ENCODE peak calls at places on chromosomes 2 and 18, in seven cellular contexts. One of them, this sample, is unnamed. For H3K9me3, the result is how much of the 10 kb centered on the place peaks cover.

GRCh38 chr2:209614630-209615369 is 156.8 kb upstream of the UNC80 start:
- DNase-seq in tibial artery: no peak
- DNase-seq in tibial nerve: no peak
- DNase-seq in SK-N-SH: no peak
- DNase-seq in heart right ventricle: no peak
- DNase-seq in cardiac muscle cell: no peak
- DNase-seq in Peyer's patch: no peak
- DNase-seq in this sample: no peak

GRCh38 chr18:23967321-23968089 is 47.0 kb upstream of the TTC39C start:
- DNase-seq in tibial artery: no peak
- DNase-seq in tibial nerve: no peak
- DNase-seq in SK-N-SH: no peak
- DNase-seq in heart right ventricle: no peak
- DNase-seq in cardiac muscle cell: no peak
- DNase-seq in Peyer's patch: no peak
- DNase-seq in this sample: peak

GRCh38 chr2:11515441-11516071 is 18.3 kb upstream of the GREB1 start:
- DNase-seq in tibial artery: no peak
- DNase-seq in tibial nerve: no peak
- DNase-seq in SK-N-SH: no peak
- DNase-seq in heart right ventricle: no peak
- DNase-seq in cardiac muscle cell: no peak
- DNase-seq in Peyer's patch: no peak
- DNase-seq in this sample: no peak

GRCh38 chr2:232325324-232326273 is 53.0 kb upstream of the ALPP start:
- DNase-seq in tibial artery: peak
- DNase-seq in tibial nerve: no peak
- DNase-seq in SK-N-SH: peak
- DNase-seq in heart right ventricle: peak
- DNase-seq in cardiac muscle cell: peak
- DNase-seq in Peyer's patch: peak
- DNase-seq in this sample: no peak

GRCh38 chr2:129748250-129748649 is 231.2 kb upstream of the RAB6C start:
- DNase-seq in tibial artery: no peak
- DNase-seq in tibial nerve: no peak
- DNase-seq in SK-N-SH: no peak
- DNase-seq in heart right ventricle: no peak
- DNase-seq in cardiac muscle cell: no peak
- DNase-seq in Peyer's patch: no peak
- DNase-seq in this sample: no peak

GRCh38 chr2:220556658-220557057 is 929.2 kb downstream of the SLC4A3 start:
- DNase-seq in tibial artery: no peak
- DNase-seq in tibial nerve: no peak
- DNase-seq in SK-N-SH: no peak
- DNase-seq in heart right ventricle: no peak
- DNase-seq in cardiac muscle cell: peak
- DNase-seq in Peyer's patch: no peak
- DNase-seq in this sample: no peak

GRCh38 chr2:176160251-176161040 is 3.3 kb downstream of the HOXD3 start:
- DNase-seq in tibial artery: no peak
- DNase-seq in tibial nerve: no peak
- DNase-seq in SK-N-SH: no peak
- DNase-seq in heart right ventricle: no peak
- DNase-seq in cardiac muscle cell: no peak
- DNase-seq in Peyer's patch: peak
- DNase-seq in this sample: no peak

GRCh38 chr18:63316612-63317555 is 2.7 kb downstream of the BCL2 start:
- DNase-seq in tibial artery: no peak
- DNase-seq in tibial nerve: no peak
- DNase-seq in SK-N-SH: no peak
- DNase-seq in heart right ventricle: no peak
- DNase-seq in cardiac muscle cell: no peak
- DNase-seq in Peyer's patch: no peak
- DNase-seq in this sample: no peak

GRCh38 chr2:219178377-219179175 is 501 bp downstream of the RETREG2 start:
- DNase-seq in tibial artery: no peak
- DNase-seq in tibial nerve: peak
- DNase-seq in SK-N-SH: peak
- DNase-seq in heart right ventricle: peak
- DNase-seq in cardiac muscle cell: peak
- DNase-seq in Peyer's patch: no peak
- DNase-seq in this sample: peak

GRCh38 chr18:45871655-45872054 is 46.2 kb downstream of the SIGLEC15 start:
- DNase-seq in tibial artery: no peak
- DNase-seq in tibial nerve: no peak
- DNase-seq in SK-N-SH: no peak
- DNase-seq in heart right ventricle: no peak
- DNase-seq in cardiac muscle cell: peak
- DNase-seq in Peyer's patch: no peak
- DNase-seq in this sample: no peak

GRCh38 chr2:36485521-36485920 is 112.4 kb downstream of the FEZ2 start:
- DNase-seq in tibial artery: no peak
- DNase-seq in tibial nerve: no peak
- DNase-seq in SK-N-SH: no peak
- DNase-seq in heart right ventricle: peak
- DNase-seq in cardiac muscle cell: peak
- DNase-seq in Peyer's patch: no peak
- DNase-seq in this sample: no peak

GRCh38 chr18:2444201-2444875 is 127.0 kb downstream of the METTL4 start:
- DNase-seq in tibial artery: no peak
- DNase-seq in tibial nerve: no peak
- DNase-seq in SK-N-SH: no peak
- DNase-seq in heart right ventricle: no peak
- DNase-seq in cardiac muscle cell: peak
- DNase-seq in Peyer's patch: no peak
- DNase-seq in this sample: no peak

GRCh38 chr18:2442006-2442405 is 129.3 kb downstream of the METTL4 start:
- DNase-seq in tibial artery: no peak
- DNase-seq in tibial nerve: no peak
- DNase-seq in SK-N-SH: no peak
- DNase-seq in heart right ventricle: no peak
- DNase-seq in cardiac muscle cell: peak
- DNase-seq in Peyer's patch: no peak
- DNase-seq in this sample: no peak

GRCh38 chr18:2448565-2449151 is 122.6 kb downstream of the METTL4 start:
- DNase-seq in tibial artery: no peak
- DNase-seq in tibial nerve: no peak
- DNase-seq in SK-N-SH: no peak
- DNase-seq in heart right ventricle: no peak
- DNase-seq in cardiac muscle cell: peak
- DNase-seq in Peyer's patch: no peak
- DNase-seq in this sample: no peak

GRCh38 chr18:2441544-2441943 is 129.8 kb downstream of the METTL4 start:
- DNase-seq in tibial artery: no peak
- DNase-seq in tibial nerve: no peak
- DNase-seq in SK-N-SH: no peak
- DNase-seq in heart right ventricle: no peak
- DNase-seq in cardiac muscle cell: no peak
- DNase-seq in Peyer's patch: no peak
- DNase-seq in this sample: no peak

DNA sequence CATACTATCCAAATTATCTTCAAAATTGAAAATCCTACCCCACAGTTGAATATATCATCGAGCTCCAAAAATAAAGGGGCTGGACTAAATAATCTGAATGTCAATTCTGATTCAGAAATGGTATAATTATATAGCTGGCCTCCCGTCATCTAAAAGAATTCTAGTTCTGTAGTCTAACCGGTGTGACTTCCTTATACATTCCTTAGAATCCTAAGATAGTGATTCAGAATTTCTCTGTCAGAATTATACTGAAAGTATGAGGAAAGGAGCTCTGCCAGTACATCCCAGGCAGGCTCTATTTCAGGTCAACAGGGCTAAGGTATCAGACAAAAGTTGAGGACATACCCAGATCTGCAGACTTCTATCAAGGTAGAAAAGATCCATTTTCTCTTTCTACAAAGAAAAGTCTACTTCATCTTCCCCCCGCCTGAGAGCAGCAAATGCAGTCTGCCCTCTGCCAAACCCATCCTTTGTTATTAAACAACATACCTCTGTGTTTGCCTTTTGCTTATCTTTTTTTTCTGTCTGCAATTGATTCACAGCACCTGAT is 128.5 kb downstream of the METTL4 start:
- DNase-seq in tibial artery: no peak
- DNase-seq in tibial nerve: no peak
- DNase-seq in SK-N-SH: no peak
- DNase-seq in heart right ventricle: no peak
- DNase-seq in cardiac muscle cell: peak
- DNase-seq in Peyer's patch: no peak
- DNase-seq in this sample: no peak
- H3K9me3 ChIP-seq in tibial artery: under half
- H3K9me3 ChIP-seq in tibial nerve: under half
- H3K9me3 ChIP-seq in SK-N-SH: under half
- H3K9me3 ChIP-seq in heart right ventricle: under half
- H3K9me3 ChIP-seq in cardiac muscle cell: under half
- H3K9me3 ChIP-seq in Peyer's patch: under half
- H3K9me3 ChIP-seq in this sample: under half

DNA sequence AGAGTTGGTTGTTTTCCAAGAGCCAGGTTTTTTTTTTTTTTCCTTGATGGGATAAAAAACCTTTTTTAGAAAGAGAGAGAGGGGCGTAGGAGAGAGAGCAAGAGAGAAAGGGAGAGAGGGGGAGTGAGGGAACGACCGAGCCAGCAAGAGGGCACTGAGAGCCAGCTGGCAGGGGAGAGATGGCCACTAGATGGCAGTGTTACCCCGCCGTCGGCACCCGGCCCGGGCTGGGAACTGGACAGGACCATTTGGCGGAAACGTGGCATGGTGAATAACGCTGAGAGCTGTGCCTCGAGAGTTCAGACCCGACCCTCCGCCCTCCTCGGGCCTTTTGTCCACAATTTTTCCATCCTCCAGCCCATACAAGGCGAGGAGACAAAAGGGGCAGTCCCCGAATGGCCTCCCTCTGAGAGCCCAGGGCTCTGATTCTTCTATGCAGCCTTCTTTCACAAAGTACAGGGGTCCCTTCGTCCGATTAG is 286.7 kb upstream of the VRK2 start:
- DNase-seq in tibial artery: peak
- DNase-seq in tibial nerve: peak
- DNase-seq in SK-N-SH: peak
- DNase-seq in heart right ventricle: peak
- DNase-seq in cardiac muscle cell: peak
- DNase-seq in Peyer's patch: peak
- DNase-seq in this sample: peak
- H3K4me3 ChIP-seq in tibial artery: no peak
- H3K4me3 ChIP-seq in tibial nerve: peak
- H3K4me3 ChIP-seq in SK-N-SH: peak
- H3K4me3 ChIP-seq in heart right ventricle: no peak
- H3K4me3 ChIP-seq in cardiac muscle cell: no peak
- H3K4me3 ChIP-seq in Peyer's patch: peak
- H3K4me3 ChIP-seq in this sample: no peak

DNA sequence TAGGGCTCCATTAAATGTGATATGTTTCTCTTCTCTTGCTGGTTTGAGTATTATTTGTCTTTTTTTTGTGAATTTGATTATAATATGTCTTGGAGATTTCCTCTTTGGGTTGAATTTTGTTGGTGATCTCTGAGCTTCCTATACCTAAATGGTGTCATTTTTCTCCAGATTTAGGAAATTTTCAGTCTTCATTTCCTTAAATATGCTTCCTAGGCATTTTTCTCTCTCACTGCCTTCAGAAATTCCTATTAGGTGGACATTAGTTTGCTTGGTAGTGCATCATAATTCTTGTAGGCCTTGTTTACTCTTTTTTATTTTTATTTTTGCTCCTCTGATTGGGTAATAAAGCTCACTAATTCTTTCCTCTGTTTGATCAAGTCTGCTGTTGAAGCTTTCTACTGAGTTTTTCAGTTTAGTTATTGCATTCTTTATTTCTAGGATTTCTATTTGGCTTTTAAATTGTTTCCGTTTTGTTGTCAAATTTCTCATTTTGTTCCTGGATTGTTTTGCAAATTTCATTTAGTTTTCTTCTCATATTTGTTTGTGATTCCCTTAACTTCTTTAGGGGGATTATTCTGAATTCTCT is 36.6 kb upstream of the CRACDL start:
- DNase-seq in tibial artery: no peak
- DNase-seq in tibial nerve: no peak
- DNase-seq in SK-N-SH: no peak
- DNase-seq in heart right ventricle: no peak
- DNase-seq in cardiac muscle cell: no peak
- DNase-seq in Peyer's patch: no peak
- DNase-seq in this sample: no peak
- H3K9me3 ChIP-seq in tibial artery: under half
- H3K9me3 ChIP-seq in tibial nerve: under half
- H3K9me3 ChIP-seq in SK-N-SH: under half
- H3K9me3 ChIP-seq in heart right ventricle: under half
- H3K9me3 ChIP-seq in cardiac muscle cell: under half
- H3K9me3 ChIP-seq in Peyer's patch: under half
- H3K9me3 ChIP-seq in this sample: under half

GRCh38 chr2:144381716-144382115 is 138.2 kb downstream of the ZEB2 start:
- DNase-seq in tibial artery: no peak
- DNase-seq in tibial nerve: no peak
- DNase-seq in SK-N-SH: no peak
- DNase-seq in heart right ventricle: no peak
- DNase-seq in cardiac muscle cell: no peak
- DNase-seq in Peyer's patch: no peak
- DNase-seq in this sample: no peak

GRCh38 chr2:144382848-144383247 is 137.1 kb downstream of the ZEB2 start:
- DNase-seq in tibial artery: no peak
- DNase-seq in tibial nerve: no peak
- DNase-seq in SK-N-SH: no peak
- DNase-seq in heart right ventricle: no peak
- DNase-seq in cardiac muscle cell: no peak
- DNase-seq in Peyer's patch: no peak
- DNase-seq in this sample: peak

GRCh38 chr2:144377929-144378328 is 142.0 kb downstream of the ZEB2 start:
- DNase-seq in tibial artery: no peak
- DNase-seq in tibial nerve: no peak
- DNase-seq in SK-N-SH: no peak
- DNase-seq in heart right ventricle: no peak
- DNase-seq in cardiac muscle cell: peak
- DNase-seq in Peyer's patch: no peak
- DNase-seq in this sample: no peak

GRCh38 chr2:144378551-144378950 is 141.4 kb downstream of the ZEB2 start:
- DNase-seq in tibial artery: no peak
- DNase-seq in tibial nerve: no peak
- DNase-seq in SK-N-SH: no peak
- DNase-seq in heart right ventricle: no peak
- DNase-seq in cardiac muscle cell: no peak
- DNase-seq in Peyer's patch: no peak
- DNase-seq in this sample: no peak

GRCh38 chr2:144379891-144380311 is 140.0 kb downstream of the ZEB2 start:
- DNase-seq in tibial artery: no peak
- DNase-seq in tibial nerve: no peak
- DNase-seq in SK-N-SH: no peak
- DNase-seq in heart right ventricle: no peak
- DNase-seq in cardiac muscle cell: no peak
- DNase-seq in Peyer's patch: no peak
- DNase-seq in this sample: no peak
- H3K4me3 ChIP-seq in tibial artery: peak
- H3K4me3 ChIP-seq in tibial nerve: no peak
- H3K4me3 ChIP-seq in SK-N-SH: no peak
- H3K4me3 ChIP-seq in heart right ventricle: no peak
- H3K4me3 ChIP-seq in cardiac muscle cell: no peak
- H3K4me3 ChIP-seq in Peyer's patch: no peak
- H3K4me3 ChIP-seq in this sample: no peak